ENCODE peak calls at places on chromosome 19, in eight cellular contexts. S is osteoblast, P is heart left ventricle, U is PC-3, E is breast epithelium, O is stomach, Q is kidney, R is ovary. X is an unnamed sample.

GRCh38 chr19:17183271-17183757 is 31.8 kb upstream of the USE1 start:
- DNase-seq in O (no peak), U (no peak), E (no peak), R (no peak), S (peak; percentile 52), P (no peak), Q (no peak), X (no peak)

GRCh38 chr19:30731596-30731995 is 359.4 kb downstream of the ZNF536 start:
- DNase-seq in O (no peak), P (no peak), S (no peak), E (no peak), R (no peak), U (no peak), Q (no peak), X (no peak)

GRCh38 chr19:5927439-5927821 is 13.4 kb downstream of the CAPS start:
- DNase-seq in R (no peak), O (no peak), S (peak; percentile 19), P (no peak), U (no peak), E (no peak), Q (no peak), X (no peak)

GRCh38 chr19:16921766-16922591 is 33.2 kb downstream of the F2RL3 start:
- DNase-seq in O (no peak), U (no peak), Q (peak; percentile 58), S (no peak), R (no peak), P (no peak), E (no peak), X (no peak)

GRCh38 chr19:36100476-36100875 is 10.5 kb upstream of the OVOL3 start:
- DNase-seq in S (peak; percentile 36), O (no peak), R (no peak), P (peak; percentile 83), E (no peak), U (no peak), Q (no peak), X (no peak)

GRCh38 chr19:19860756-19861390 is 4.8 kb upstream of the ZNF253 start:
- DNase-seq in P (no peak), S (no peak), O (no peak), R (no peak), Q (no peak), U (no peak), E (no peak), X (no peak)

GRCh38 chr19:56110515-56111448 is 10.3 kb downstream of the ZNF787 start:
- DNase-seq in R (peak; percentile 80), P (peak; percentile 71), S (peak; percentile 84), E (no peak), U (no peak), O (peak; percentile 73), Q (peak; percentile 88), X (no peak)

GRCh38 chr19:48158210-48158790 is 11.8 kb downstream of the LIG1 start:
- DNase-seq in U (no peak), R (no peak), E (no peak), S (no peak), O (no peak), P (no peak), Q (no peak), X (no peak)

GRCh38 chr19:2793126-2793525 is 7.8 kb downstream of the THOP1 start:
- DNase-seq in S (no peak), O (no peak), U (no peak), E (no peak), P (no peak), R (no peak), Q (no peak), X (no peak)

GRCh38 chr19:15303105-15303780 is 29.1 kb downstream of the BRD4 start:
- DNase-seq in U (peak; percentile 45), E (no peak), S (peak; percentile 54), R (no peak), P (no peak), Q (no peak), O (no peak), X (no peak)

GRCh38 chr19:7197169-7197759 is 97.0 kb downstream of the INSR start:
- DNase-seq in U (peak; percentile 97), O (peak; percentile 92), R (peak; percentile 94), E (peak; percentile 89), P (peak; percentile 94), Q (peak; percentile 98), S (peak; percentile 90), X (peak; percentile 88)

GRCh38 chr19:6047741-6048231 is 62.5 kb downstream of the RFX2 start:
- DNase-seq in Q (peak; percentile 37), O (no peak), U (peak; percentile 80), E (peak; percentile 48), R (no peak), S (peak; percentile 95), P (no peak), X (no peak)

GRCh38 chr19:30106417-30107095 is 164.5 kb downstream of the URI1 start:
- DNase-seq in S (peak; percentile 46), E (no peak), P (no peak), Q (no peak), U (no peak), O (no peak), R (no peak), X (no peak)

GRCh38 chr19:4371209-4371897 is 28.0 kb downstream of the MPND start:
- DNase-seq in E (no peak), U (no peak), O (no peak), Q (peak; percentile 72), S (peak; percentile 86), R (no peak), P (peak; percentile 60), X (no peak)

GRCh38 chr19:4369109-4369887 is 25.9 kb downstream of the MPND start:
- DNase-seq in E (peak; percentile 66), P (peak; percentile 70), O (peak; percentile 83), S (peak; percentile 79), Q (peak; percentile 93), R (no peak), U (no peak), X (peak; percentile 85)

GRCh38 chr19:4368128-4368820 is 24.9 kb downstream of the MPND start:
- DNase-seq in S (peak; percentile 67), O (no peak), R (no peak), E (no peak), U (no peak), Q (peak; percentile 77), P (no peak), X (no peak)

GRCh38 chr19:4370418-4371041 is 27.2 kb downstream of the MPND start:
- DNase-seq in U (no peak), E (no peak), O (no peak), R (no peak), S (peak; percentile 51), Q (peak; percentile 73), P (no peak), X (no peak)

DNA sequence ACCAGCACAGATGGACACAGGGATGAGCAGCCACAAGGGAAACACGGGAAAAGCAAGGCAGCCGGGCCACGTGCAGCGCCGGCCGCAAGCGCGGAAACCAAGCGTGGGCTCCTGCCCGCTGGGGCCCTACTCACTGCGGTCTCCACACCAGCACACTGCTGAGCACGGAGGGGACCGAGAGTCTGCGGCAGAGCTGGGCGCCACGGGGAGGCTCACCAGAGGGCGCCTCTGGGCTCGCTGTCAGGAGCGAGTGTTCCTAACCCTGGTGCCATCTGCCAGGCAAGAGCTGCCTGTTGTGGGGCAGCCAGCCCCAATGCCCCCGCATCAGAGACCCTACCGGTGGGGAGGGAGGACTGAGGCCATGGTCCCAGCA is 26.5 kb downstream of the MPND start:
- DNase-seq in U (no peak), S (peak; percentile 95), Q (peak; percentile 84), O (peak; percentile 80), P (no peak), E (no peak), R (no peak), X (no peak)
- TF ChIP-seq CTCF in U (peak; percentile 34), S (peak; percentile 51), Q (peak; percentile 37), O (peak; percentile 28), P (peak; percentile 26), E (no peak), R (no peak), X (peak; percentile 82)

GRCh38 chr19:13835791-13836723 is 40.8 kb downstream of the ZSWIM4 start:
- DNase-seq in Q (peak; percentile 81), U (no peak), P (peak; percentile 71), E (no peak), S (peak; percentile 86), O (no peak), R (no peak), X (peak; percentile 31)
- H3K4me1 ChIP-seq in Q (peaks cover 39% of the 10 kb centered on the region), U (peaks cover 68% of the 10 kb centered on the region), P (peaks cover 78% of the 10 kb centered on the region), E (peaks cover 43% of the 10 kb centered on the region), S (peaks cover 52% of the 10 kb centered on the region), O (peaks cover 90% of the 10 kb centered on the region), R (peaks cover 21% of the 10 kb centered on the region), X (peaks cover 8% of the 10 kb centered on the region)

DNA sequence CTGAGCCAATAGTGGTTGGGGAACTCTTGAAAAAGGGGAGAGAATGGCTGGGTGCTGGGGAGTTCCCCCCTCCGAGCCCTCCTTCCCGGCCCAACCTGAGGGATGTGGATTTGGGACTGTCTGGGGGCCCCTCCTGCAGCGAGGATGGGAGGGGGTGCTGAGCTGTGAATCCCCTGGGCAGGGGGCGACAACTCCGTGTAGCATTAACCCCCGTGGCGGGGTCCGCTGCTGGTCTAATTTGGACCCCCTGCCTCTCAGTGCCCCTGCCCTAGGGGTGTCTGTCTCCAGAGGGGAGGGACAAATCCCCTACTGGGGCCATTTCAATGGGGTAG is 9.7 kb downstream of the MIDN start:
- DNase-seq in E (no peak), O (no peak), P (no peak), S (no peak), U (no peak), R (no peak), Q (no peak), X (no peak)
- TF ChIP-seq CTCF in E (no peak), O (no peak), P (no peak), S (no peak), U (no peak), R (no peak), Q (no peak), X (no peak)

DNA sequence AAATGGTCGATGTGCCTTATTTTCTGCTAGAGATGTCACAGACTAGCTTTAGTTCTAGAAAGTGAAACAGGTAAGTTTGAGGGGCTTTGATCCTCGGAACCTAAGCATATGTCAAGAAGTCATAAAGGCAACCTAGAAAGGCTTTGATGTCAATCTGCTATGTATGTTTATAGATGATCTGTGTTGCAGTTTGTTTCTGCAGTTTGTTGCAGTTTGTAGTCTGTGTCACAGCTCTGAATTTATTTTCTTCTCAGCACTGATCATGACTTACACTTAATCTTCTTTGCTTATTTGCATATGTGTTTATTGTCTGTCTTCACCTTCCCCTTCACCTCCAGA is 5.9 kb downstream of the LSM14A start:
- DNase-seq in O (no peak), S (no peak), P (no peak), U (no peak), Q (no peak), E (no peak), R (no peak), X (no peak)
- H3K4me1 ChIP-seq in O (peaks cover 100% of the 10 kb centered on the region), S (peaks cover 45% of the 10 kb centered on the region), P (peaks cover 97% of the 10 kb centered on the region), U (peaks cover 52% of the 10 kb centered on the region), Q (peaks cover 29% of the 10 kb centered on the region), E (peaks cover 35% of the 10 kb centered on the region), R (peaks cover 23% of the 10 kb centered on the region), X (peaks cover 33% of the 10 kb centered on the region)

GRCh38 chr19:33219261-33219812 is 6.3 kb downstream of the SLC7A10 start:
- DNase-seq in U (no peak), S (no peak), R (no peak), Q (no peak), O (no peak), P (no peak), E (no peak), X (no peak)
- TF ChIP-seq CTCF in U (peak; percentile 27), S (peak; percentile 17), R (no peak), Q (no peak), O (no peak), P (no peak), E (no peak), X (peak; percentile 32)

X was measured in foreskin keratinocyte.